ENCODE peak calls at places on chromosome 21, in seven cellular contexts. One of them, this sample, is unnamed.

GRCh38 chr21:36643374-36644250 is 55.3 kb upstream of the SIM2 start:
- DNase-seq in trophoblast cell: no peak
- DNase-seq in mesenchymal stem cell: no peak
- DNase-seq in neuronal stem cell: no peak
- DNase-seq in IMR-90: no peak
- DNase-seq in mesendoderm: no peak
- DNase-seq in H1: no peak
- DNase-seq in this sample: no peak

GRCh38 chr21:29256125-29256895 is 42.4 kb upstream of the BACH1 start:
- DNase-seq in neuronal stem cell: no peak
- DNase-seq in mesendoderm: no peak
- DNase-seq in trophoblast cell: no peak
- DNase-seq in H1: no peak
- DNase-seq in mesenchymal stem cell: no peak
- DNase-seq in IMR-90: no peak
- DNase-seq in this sample: no peak

GRCh38 chr21:25929859-25930520 is 195.2 kb downstream of the GABPA start:
- DNase-seq in mesendoderm: no peak
- DNase-seq in H1: no peak
- DNase-seq in mesenchymal stem cell: peak; percentile 71
- DNase-seq in IMR-90: peak; percentile 76
- DNase-seq in trophoblast cell: peak; percentile 32
- DNase-seq in neuronal stem cell: no peak
- DNase-seq in this sample: no peak

GRCh38 chr21:26405735-26406361 is 167.2 kb downstream of the CYYR1 start:
- DNase-seq in mesenchymal stem cell: peak; percentile 79
- DNase-seq in neuronal stem cell: no peak
- DNase-seq in mesendoderm: peak; percentile 84
- DNase-seq in trophoblast cell: peak; percentile 83
- DNase-seq in H1: no peak
- DNase-seq in IMR-90: peak; percentile 72
- DNase-seq in this sample: peak; percentile 36

GRCh38 chr21:29196021-29196663 is 65.7 kb downstream of the MAP3K7CL start:
- DNase-seq in trophoblast cell: peak; percentile 86
- DNase-seq in mesendoderm: peak; percentile 72
- DNase-seq in mesenchymal stem cell: peak; percentile 98
- DNase-seq in H1: no peak
- DNase-seq in neuronal stem cell: no peak
- DNase-seq in IMR-90: peak; percentile 97
- DNase-seq in this sample: no peak

GRCh38 chr21:26167593-26167992 is 3.0 kb downstream of the APP start:
- DNase-seq in H1: no peak
- DNase-seq in trophoblast cell: no peak
- DNase-seq in mesenchymal stem cell: peak; percentile 26
- DNase-seq in IMR-90: no peak
- DNase-seq in mesendoderm: peak; percentile 68
- DNase-seq in neuronal stem cell: no peak
- DNase-seq in this sample: no peak

GRCh38 chr21:41217656-41218380 is 49.9 kb downstream of the BACE2 start:
- DNase-seq in mesenchymal stem cell: no peak
- DNase-seq in H1: no peak
- DNase-seq in trophoblast cell: peak; percentile 78
- DNase-seq in mesendoderm: peak; percentile 52
- DNase-seq in neuronal stem cell: no peak
- DNase-seq in IMR-90: peak; percentile 74
- DNase-seq in this sample: peak; percentile 46

GRCh38 chr21:25062061-25062460 is 545.2 kb downstream of the MRPL39 start:
- DNase-seq in IMR-90: peak; percentile 6
- DNase-seq in mesendoderm: peak; percentile 48
- DNase-seq in trophoblast cell: no peak
- DNase-seq in H1: no peak
- DNase-seq in neuronal stem cell: no peak
- DNase-seq in mesenchymal stem cell: no peak
- DNase-seq in this sample: no peak

GRCh38 chr21:36661511-36662309 is 37.2 kb upstream of the SIM2 start:
- DNase-seq in IMR-90: peak; percentile 48
- DNase-seq in H1: no peak
- DNase-seq in trophoblast cell: peak; percentile 44
- DNase-seq in neuronal stem cell: no peak
- DNase-seq in mesenchymal stem cell: peak; percentile 48
- DNase-seq in mesendoderm: peak; percentile 73
- DNase-seq in this sample: peak; percentile 58

GRCh38 chr21:34222031-34222335 is 141.8 kb upstream of the KCNE2 start:
- DNase-seq in H1: no peak
- DNase-seq in mesenchymal stem cell: no peak
- DNase-seq in IMR-90: no peak
- DNase-seq in trophoblast cell: no peak
- DNase-seq in mesendoderm: no peak
- DNase-seq in neuronal stem cell: no peak
- DNase-seq in this sample: no peak

GRCh38 chr21:38175321-38175720 is 81.5 kb upstream of the KCNJ15 start:
- DNase-seq in H1: no peak
- DNase-seq in IMR-90: no peak
- DNase-seq in mesenchymal stem cell: no peak
- DNase-seq in mesendoderm: no peak
- DNase-seq in trophoblast cell: no peak
- DNase-seq in neuronal stem cell: no peak
- DNase-seq in this sample: no peak

GRCh38 chr21:25639922-25640670 is 1.0 kb downstream of the JAM2 start:
- DNase-seq in mesenchymal stem cell: peak; percentile 3
- DNase-seq in mesendoderm: peak; percentile 41
- DNase-seq in trophoblast cell: no peak
- DNase-seq in neuronal stem cell: peak; percentile 30
- DNase-seq in H1: peak; percentile 65
- DNase-seq in IMR-90: no peak
- DNase-seq in this sample: peak; percentile 58

GRCh38 chr21:37799193-37800121 is 116.8 kb downstream of the KCNJ6 start:
- DNase-seq in trophoblast cell: no peak
- DNase-seq in mesenchymal stem cell: peak; percentile 40
- DNase-seq in mesendoderm: peak; percentile 14
- DNase-seq in neuronal stem cell: no peak
- DNase-seq in IMR-90: peak; percentile 16
- DNase-seq in H1: no peak
- DNase-seq in this sample: no peak

GRCh38 chr21:36700295-36700960 is 1.5 kb downstream of the SIM2 start:
- DNase-seq in neuronal stem cell: no peak
- DNase-seq in IMR-90: no peak
- DNase-seq in mesenchymal stem cell: no peak
- DNase-seq in mesendoderm: peak; percentile 23
- DNase-seq in H1: peak; percentile 57
- DNase-seq in trophoblast cell: no peak
- DNase-seq in this sample: no peak

GRCh38 chr21:15159382-15160020 is 94.7 kb upstream of the NRIP1 start:
- DNase-seq in mesenchymal stem cell: no peak
- DNase-seq in trophoblast cell: no peak
- DNase-seq in mesendoderm: peak; percentile 30
- DNase-seq in H1: no peak
- DNase-seq in IMR-90: no peak
- DNase-seq in neuronal stem cell: no peak
- DNase-seq in this sample: no peak

GRCh38 chr21:38756746-38757145 is 49.0 kb upstream of the ETS2 start:
- DNase-seq in H1: no peak
- DNase-seq in mesendoderm: no peak
- DNase-seq in mesenchymal stem cell: peak; percentile 92
- DNase-seq in trophoblast cell: peak; percentile 72
- DNase-seq in neuronal stem cell: no peak
- DNase-seq in IMR-90: peak; percentile 92
- DNase-seq in this sample: no peak

GRCh38 chr21:14687277-14687642 is 141.1 kb upstream of the SAMSN1 start:
- DNase-seq in mesenchymal stem cell: no peak
- DNase-seq in neuronal stem cell: no peak
- DNase-seq in trophoblast cell: peak; percentile 0
- DNase-seq in H1: no peak
- DNase-seq in IMR-90: no peak
- DNase-seq in mesendoderm: no peak
- DNase-seq in this sample: no peak

GRCh38 chr21:24225432-24225831 is 1381.8 kb downstream of the MRPL39 start:
- DNase-seq in mesendoderm: no peak
- DNase-seq in mesenchymal stem cell: no peak
- DNase-seq in trophoblast cell: no peak
- DNase-seq in H1: no peak
- DNase-seq in neuronal stem cell: no peak
- DNase-seq in IMR-90: peak; percentile 87
- DNase-seq in this sample: no peak

DNA sequence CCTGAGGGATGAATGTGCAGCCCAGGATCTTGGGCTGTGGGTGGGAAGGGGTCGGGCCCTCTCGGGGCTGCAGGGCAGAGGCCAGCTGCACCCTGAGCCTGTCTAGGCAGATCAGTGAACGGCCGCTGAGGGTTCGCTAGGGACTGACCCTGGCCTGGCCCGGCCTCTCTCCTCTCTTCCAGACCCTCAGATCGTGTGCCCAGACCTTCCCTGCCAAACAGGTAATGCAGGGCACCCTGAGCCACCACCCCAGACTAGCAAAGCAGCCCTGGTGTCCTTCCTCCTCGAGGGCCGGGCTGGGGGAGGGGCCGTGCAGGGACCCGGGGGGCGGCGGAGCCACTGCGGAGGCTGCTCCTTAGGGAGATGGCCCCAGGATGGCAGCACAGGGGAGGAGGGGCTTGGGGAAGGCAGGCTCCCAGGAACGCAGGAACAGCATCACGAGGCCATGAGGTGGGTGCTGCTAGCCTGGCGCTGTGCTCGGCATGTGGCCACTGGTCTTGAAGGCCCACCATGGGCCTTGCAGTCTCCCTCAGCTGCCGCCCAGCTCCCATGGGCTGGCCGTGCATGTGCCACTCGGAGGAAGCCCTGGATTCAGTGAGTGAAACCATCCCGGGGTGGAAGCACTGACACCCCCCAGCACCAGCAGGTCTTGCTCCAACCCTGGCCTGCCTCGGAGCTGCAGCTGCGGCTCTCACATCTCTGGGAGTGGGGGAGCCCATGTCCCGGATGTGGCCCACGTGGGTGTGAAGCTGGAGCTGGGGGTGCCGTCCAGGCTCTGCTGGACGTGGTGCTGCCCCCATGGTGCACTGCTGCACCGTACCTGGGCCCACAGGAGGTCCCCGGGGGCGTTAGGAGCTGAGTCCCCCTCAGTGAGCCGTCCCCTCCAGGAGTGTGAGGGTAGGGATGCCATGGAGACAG is 28.7 kb downstream of the COL6A2 start:
- DNase-seq in neuronal stem cell: no peak
- DNase-seq in trophoblast cell: no peak
- DNase-seq in IMR-90: no peak
- DNase-seq in mesenchymal stem cell: no peak
- DNase-seq in H1: peak; percentile 39
- DNase-seq in mesendoderm: no peak
- DNase-seq in this sample: peak; percentile 25
- H3K23ac ChIP-seq in neuronal stem cell: peak overlapping the region; percentile 68
- H3K23ac ChIP-seq in trophoblast cell: no peak overlapping the region
- H3K23ac ChIP-seq in IMR-90: no peak overlapping the region
- H3K23ac ChIP-seq in mesenchymal stem cell: no peak overlapping the region
- H3K23ac ChIP-seq in H1: no peak overlapping the region
- H3K23ac ChIP-seq in mesendoderm: no peak overlapping the region
- H3K23ac ChIP-seq in this sample: no peak overlapping the region

DNA sequence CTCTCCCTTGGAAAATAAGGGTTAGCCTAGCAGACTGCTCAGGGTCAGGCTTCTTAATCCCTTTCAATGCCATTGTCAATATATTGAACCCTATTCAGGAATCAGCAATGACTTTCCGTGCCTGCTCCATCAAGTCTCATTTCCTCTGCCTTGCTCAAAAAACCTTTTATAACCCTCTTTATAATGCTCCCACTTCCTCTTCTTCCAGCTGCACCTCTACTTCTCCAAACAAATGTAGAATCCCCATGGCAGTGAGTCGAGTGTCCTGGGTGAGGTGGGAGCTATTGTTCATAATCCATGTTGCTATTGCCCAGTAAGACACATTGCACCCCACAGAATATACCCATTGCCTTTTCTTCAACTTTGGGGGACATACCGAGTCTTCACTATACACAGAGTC is 58.6 kb downstream of the OLIG1 start:
- DNase-seq in mesenchymal stem cell: no peak
- DNase-seq in neuronal stem cell: no peak
- DNase-seq in trophoblast cell: no peak
- DNase-seq in IMR-90: no peak
- DNase-seq in mesendoderm: no peak
- DNase-seq in H1: no peak
- DNase-seq in this sample: no peak
- H3K23ac ChIP-seq in mesenchymal stem cell: no peak overlapping the region
- H3K23ac ChIP-seq in neuronal stem cell: no peak overlapping the region
- H3K23ac ChIP-seq in trophoblast cell: no peak overlapping the region
- H3K23ac ChIP-seq in IMR-90: no peak overlapping the region
- H3K23ac ChIP-seq in mesendoderm: no peak overlapping the region
- H3K23ac ChIP-seq in H1: no peak overlapping the region
- H3K23ac ChIP-seq in this sample: no peak overlapping the region

DNA sequence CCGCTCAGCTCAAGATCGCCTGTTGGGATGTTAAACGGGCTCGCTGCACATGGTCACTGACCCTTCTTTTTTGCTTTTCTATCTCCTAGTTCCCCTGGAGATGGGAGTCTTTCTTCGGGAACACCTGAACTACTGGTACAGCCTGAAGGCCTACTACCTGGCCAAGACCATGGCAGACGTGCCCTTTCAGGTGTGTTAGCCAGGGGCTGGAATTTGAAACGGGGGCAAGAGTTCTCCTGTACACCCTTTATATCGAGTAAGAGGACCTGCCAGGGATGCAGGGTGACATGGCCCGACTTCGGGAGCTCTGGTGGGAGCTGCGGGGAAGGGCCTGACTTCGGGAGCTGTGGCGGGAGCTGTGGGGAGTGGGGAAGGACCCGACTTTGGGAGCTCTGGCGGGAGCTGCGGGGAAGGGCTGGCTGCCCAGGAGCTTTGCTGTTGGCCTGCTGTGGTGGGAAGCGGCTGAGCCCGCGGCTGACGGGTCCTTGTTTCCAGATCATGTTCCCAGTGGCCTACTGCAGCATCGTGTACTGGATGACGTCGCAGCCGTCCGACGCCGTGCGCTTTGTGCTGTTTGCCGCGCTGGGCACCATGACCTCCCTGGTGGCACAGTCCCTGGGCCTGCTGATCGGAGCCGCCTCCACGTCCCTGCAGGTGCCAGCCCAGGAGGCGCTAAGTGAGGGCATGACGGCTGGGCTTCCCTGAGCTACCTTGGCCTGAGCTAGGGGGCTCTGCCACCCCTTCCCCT is 24.0 kb downstream of the TFF3 start:
- DNase-seq in mesenchymal stem cell: no peak
- DNase-seq in neuronal stem cell: no peak
- DNase-seq in H1: no peak
- DNase-seq in trophoblast cell: no peak
- DNase-seq in IMR-90: no peak
- DNase-seq in mesendoderm: no peak
- DNase-seq in this sample: no peak
- H3K23ac ChIP-seq in mesenchymal stem cell: no peak overlapping the region
- H3K23ac ChIP-seq in neuronal stem cell: peak overlapping the region; percentile 47
- H3K23ac ChIP-seq in H1: no peak overlapping the region
- H3K23ac ChIP-seq in trophoblast cell: no peak overlapping the region
- H3K23ac ChIP-seq in IMR-90: no peak overlapping the region
- H3K23ac ChIP-seq in mesendoderm: no peak overlapping the region
- H3K23ac ChIP-seq in this sample: no peak overlapping the region

GRCh38 chr21:19076031-19076430 is 672.4 kb upstream of the TMPRSS15 start:
- DNase-seq in trophoblast cell: no peak
- DNase-seq in mesendoderm: peak; percentile 44
- DNase-seq in IMR-90: no peak
- DNase-seq in H1: no peak
- DNase-seq in mesenchymal stem cell: no peak
- DNase-seq in neuronal stem cell: no peak
- DNase-seq in this sample: peak; percentile 31
- H3K23ac ChIP-seq in trophoblast cell: no peak overlapping the region
- H3K23ac ChIP-seq in mesendoderm: no peak overlapping the region
- H3K23ac ChIP-seq in IMR-90: no peak overlapping the region
- H3K23ac ChIP-seq in H1: no peak overlapping the region
- H3K23ac ChIP-seq in mesenchymal stem cell: no peak overlapping the region
- H3K23ac ChIP-seq in neuronal stem cell: no peak overlapping the region
- H3K23ac ChIP-seq in this sample: no peak overlapping the region

This sample was measured in H9.